ENCODE peak calls at places on chromosome 12, in nine cellular contexts. I is body of pancreas, H is adrenal gland, O is keratinocyte, U is tibial artery, B is GM23338, N is DND-41, P is mammary epithelial cell, M is testis. E is an unnamed sample.

GRCh38 chr12:124185970-124186686 is 108.8 kb upstream of the RFLNA start:
- DNase-seq in M (no peak), H (no peak), U (no peak), O (no peak), B (no peak), I (no peak), P (no peak), N (no peak), E (no peak)

GRCh38 chr12:132405742-132406251 is 76.4 kb upstream of the GALNT9 start:
- DNase-seq in M (no peak), N (no peak), O (no peak), P (no peak), H (no peak), U (no peak), B (no peak), I (no peak), E (no peak)

GRCh38 chr12:6465467-6466183 is 4.9 kb downstream of the VAMP1 start:
- DNase-seq in O (no peak), M (peak), B (peak), H (peak), P (peak), I (peak), U (no peak), N (peak), E (peak)

GRCh38 chr12:106527356-106527755 is 55.4 kb upstream of the RFX4 start:
- DNase-seq in B (no peak), I (no peak), N (no peak), O (no peak), H (no peak), U (no peak), P (no peak), M (no peak), E (no peak)

GRCh38 chr12:46921754-46922113 is 95.9 kb upstream of the SLC38A4 start:
- DNase-seq in B (no peak), P (no peak), U (no peak), H (no peak), N (no peak), M (no peak), O (no peak), I (peak), E (no peak)

GRCh38 chr12:6469092-6469491 is 1.4 kb downstream of the VAMP1 start:
- DNase-seq in N (no peak), I (no peak), P (no peak), B (no peak), O (no peak), H (peak), M (no peak), U (no peak), E (no peak)

GRCh38 chr12:109469516-109469915 is 7.6 kb downstream of the KCTD10 start:
- DNase-seq in B (no peak), N (no peak), M (no peak), P (no peak), U (no peak), O (no peak), I (no peak), H (no peak), E (no peak)

GRCh38 chr12:62146323-62146722 is 113.9 kb upstream of the USP15 start:
- DNase-seq in N (no peak), B (no peak), P (no peak), O (no peak), I (no peak), M (no peak), U (no peak), H (no peak), E (no peak)

GRCh38 chr12:127214196-127214595 is 1052.8 kb upstream of the TMEM132C start:
- DNase-seq in P (no peak), U (no peak), I (no peak), B (no peak), O (no peak), N (no peak), M (no peak), H (no peak), E (no peak)

GRCh38 chr12:34223640-34224039 is 201.3 kb downstream of the ALG10 start:
- DNase-seq in U (no peak), B (no peak), I (no peak), P (no peak), O (no peak), N (no peak), H (no peak), M (no peak), E (no peak)

GRCh38 chr12:52139579-52140062 is 52.2 kb downstream of the KRT80 start:
- DNase-seq in N (peak), B (peak), I (peak), P (peak), O (no peak), M (no peak), U (no peak), H (no peak), E (peak)

GRCh38 chr12:11580125-11580751 is 69.2 kb upstream of the ETV6 start:
- DNase-seq in I (peak), U (peak), P (peak), O (peak), M (peak), B (no peak), H (no peak), N (no peak), E (peak)

GRCh38 chr12:75814856-75815754 is 216.5 kb downstream of the PHLDA1 start:
- DNase-seq in I (peak), U (no peak), M (no peak), O (peak), N (no peak), P (peak), H (no peak), B (no peak), E (peak)

GRCh38 chr12:90250766-90251165 is 542.1 kb upstream of the ATP2B1 start:
- DNase-seq in I (peak), U (peak), O (no peak), B (no peak), P (no peak), M (peak), H (no peak), N (no peak), E (no peak)

GRCh38 chr12:65123435-65124063 is 2.4 kb upstream of the WIF1 start:
- DNase-seq in B (peak), M (no peak), H (no peak), N (peak), I (peak), U (no peak), O (no peak), P (peak), E (peak)

GRCh38 chr12:115918763-115919162 is 358.7 kb downstream of the MED13L start:
- DNase-seq in P (no peak), H (no peak), I (no peak), O (no peak), M (no peak), B (no peak), N (no peak), U (no peak), E (no peak)

GRCh38 chr12:1099158-1099557 is 108.1 kb downstream of the ERC1 start:
- DNase-seq in P (no peak), O (no peak), H (no peak), I (no peak), M (no peak), N (no peak), B (no peak), U (no peak), E (no peak)

GRCh38 chr12:6754406-6754805 is 1.5 kb upstream of the MLF2 start:
- DNase-seq in U (no peak), P (no peak), H (no peak), I (no peak), M (no peak), N (no peak), B (no peak), O (no peak), E (no peak)

GRCh38 chr12:42735869-42736361 is 146.4 kb upstream of the PRICKLE1 start:
- DNase-seq in B (no peak), N (no peak), O (no peak), M (peak), P (peak), I (no peak), U (no peak), H (no peak), E (no peak)

GRCh38 chr12:122726056-122726558 is 4.5 kb downstream of the HCAR1 start:
- DNase-seq in U (no peak), N (no peak), P (peak), H (no peak), O (no peak), M (no peak), I (no peak), B (peak), E (peak)

GRCh38 chr12:91367234-91367849 is 184.7 kb upstream of the DCN start:
- DNase-seq in N (no peak), M (no peak), U (no peak), H (no peak), O (no peak), P (no peak), B (no peak), I (no peak), E (peak)

DNA sequence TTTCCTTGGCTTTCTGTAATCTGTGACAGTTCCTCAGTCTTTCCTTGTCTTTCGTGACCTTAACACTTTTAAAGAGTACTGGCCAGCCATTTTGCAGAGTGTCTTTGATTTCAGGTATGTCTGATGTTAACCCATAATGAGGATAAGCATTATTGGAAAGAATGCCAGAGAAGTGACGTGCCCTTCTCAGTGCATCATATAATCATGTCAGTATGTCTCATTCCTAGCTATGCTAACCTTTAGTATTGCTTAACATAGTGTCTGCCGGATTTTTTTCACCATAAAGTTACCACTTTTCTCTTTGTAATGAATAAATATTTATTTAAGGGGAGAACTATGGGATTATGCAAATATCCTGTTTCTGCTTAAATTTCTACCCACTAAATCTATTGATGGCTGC is 28.5 kb downstream of the RERG start:
- DNase-seq in O (no peak), N (no peak), P (no peak), M (no peak), U (no peak), H (no peak), B (no peak), I (no peak), E (no peak)
- H3K27ac ChIP-seq in O (no peak), N (no peak), P (no peak), M (no peak), U (peak), H (no peak), B (no peak), I (no peak), E (no peak)

DNA sequence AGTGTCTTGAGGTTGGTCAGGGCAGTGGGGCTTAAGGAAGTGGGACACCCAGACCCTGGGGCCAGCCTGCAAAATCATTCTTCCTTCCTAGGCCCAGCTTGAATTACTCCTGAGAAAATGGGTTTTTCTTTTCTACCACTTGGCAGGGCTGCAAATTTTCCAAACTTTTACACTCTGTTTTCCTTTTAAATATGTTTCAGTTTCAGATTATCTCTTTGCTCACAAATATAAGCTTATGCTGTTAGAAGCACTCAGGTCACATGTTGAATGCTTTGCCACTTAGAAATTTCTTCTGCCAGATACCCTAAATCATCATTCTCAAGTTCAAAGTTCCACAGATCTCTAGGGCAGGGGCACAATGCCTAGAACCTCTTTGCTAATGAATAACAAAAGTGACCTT is 2.9 kb upstream of the LGR5 start:
- DNase-seq in N (no peak), H (no peak), U (no peak), O (no peak), B (no peak), I (no peak), M (no peak), P (no peak), E (no peak)
- TF ChIP-seq CTCF in N (no peak), H (no peak), U (no peak), O (no peak), B (no peak), I (no peak), M (no peak), P (no peak), E (no peak)

GRCh38 chr12:68434391-68435007 is 102.3 kb upstream of the MDM1 start:
- DNase-seq in B (no peak), P (peak), N (no peak), H (no peak), I (no peak), M (no peak), O (no peak), U (no peak), E (peak)

GRCh38 chr12:68440068-68440581 is 108.0 kb upstream of the MDM1 start:
- DNase-seq in H (no peak), O (peak), P (peak), B (no peak), I (no peak), N (no peak), M (no peak), U (no peak), E (peak)

GRCh38 chr12:68435816-68436215 is 103.7 kb upstream of the MDM1 start:
- DNase-seq in U (no peak), M (no peak), P (peak), I (no peak), B (no peak), H (no peak), O (no peak), N (no peak), E (no peak)

GRCh38 chr12:68435238-68435637 is 103.1 kb upstream of the MDM1 start:
- DNase-seq in O (no peak), N (no peak), P (no peak), M (no peak), H (no peak), B (no peak), I (no peak), U (no peak), E (no peak)

DNA sequence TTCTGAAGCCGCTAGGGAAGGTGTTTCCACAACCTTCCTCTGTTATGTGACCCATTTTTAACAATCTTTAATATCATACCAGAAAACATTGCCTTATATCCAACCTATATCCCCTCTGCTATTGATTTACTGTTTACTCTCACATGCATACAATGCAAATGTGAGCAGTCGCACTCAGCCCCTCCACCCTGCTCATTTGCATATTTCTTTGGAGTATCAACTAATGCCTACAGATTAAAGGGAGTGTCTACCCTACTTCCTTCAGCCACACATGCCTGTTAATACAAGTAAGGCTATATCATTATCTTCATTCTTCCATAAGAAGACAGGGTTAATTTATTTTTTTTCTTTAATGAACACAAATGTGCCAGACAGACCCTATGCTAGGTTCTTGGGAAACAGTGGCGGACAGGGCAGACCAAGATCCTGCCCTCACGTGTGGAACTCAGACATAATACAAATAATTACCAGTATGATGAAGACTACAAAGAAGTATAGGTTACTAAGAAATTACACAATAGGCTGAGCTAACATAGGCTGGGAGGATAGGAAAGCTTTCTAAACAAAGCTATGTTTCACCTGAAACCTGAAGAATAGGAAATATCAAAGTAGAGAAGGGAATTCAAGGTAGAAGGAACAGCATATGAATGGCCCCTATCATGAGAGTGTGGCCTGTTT is 107.3 kb upstream of the MDM1 start:
- DNase-seq in O (no peak), U (no peak), I (no peak), N (no peak), B (no peak), M (no peak), H (no peak), P (no peak), E (peak)
- H3K27ac ChIP-seq in O (no peak), U (no peak), I (no peak), N (no peak), B (no peak), M (no peak), H (no peak), P (peak), E (no peak)

DNA sequence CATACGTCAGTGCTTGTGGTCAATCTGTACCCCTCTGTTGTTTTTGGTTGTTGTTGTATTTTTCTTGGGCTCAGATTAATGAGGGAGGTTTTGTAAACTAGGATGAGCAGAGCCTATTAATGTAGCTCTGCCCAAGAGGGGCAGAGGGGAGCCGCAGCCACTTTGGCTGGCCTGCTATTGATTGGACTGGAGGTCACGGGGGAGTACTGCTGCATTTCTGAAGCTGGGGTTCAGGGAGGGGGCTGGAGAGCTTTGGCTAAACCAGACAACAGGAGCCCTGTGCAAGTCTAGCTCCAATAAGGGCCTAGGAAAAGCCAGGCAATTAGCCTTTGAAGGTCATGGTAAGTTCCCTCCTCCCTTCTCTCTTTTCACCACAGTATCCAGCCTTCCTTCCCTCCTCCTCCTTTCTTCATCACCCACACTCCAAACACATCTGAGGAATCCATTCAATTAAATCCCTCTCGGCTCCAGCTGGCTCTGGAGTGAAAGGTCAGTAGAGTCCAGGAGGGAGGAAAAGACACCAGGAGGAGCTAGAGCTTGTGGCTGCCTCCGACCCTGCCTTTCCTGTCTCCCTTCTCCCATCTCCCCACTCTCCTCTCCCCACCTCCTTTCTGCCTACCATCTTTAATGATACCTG is 344.2 kb upstream of the LMO3 start:
- DNase-seq in I (no peak), P (no peak), N (no peak), U (no peak), H (no peak), B (peak), O (no peak), M (no peak), E (no peak)
- TF ChIP-seq CTCF in I (no peak), P (no peak), N (no peak), U (no peak), H (no peak), B (peak), O (no peak), M (no peak), E (no peak)

DNA sequence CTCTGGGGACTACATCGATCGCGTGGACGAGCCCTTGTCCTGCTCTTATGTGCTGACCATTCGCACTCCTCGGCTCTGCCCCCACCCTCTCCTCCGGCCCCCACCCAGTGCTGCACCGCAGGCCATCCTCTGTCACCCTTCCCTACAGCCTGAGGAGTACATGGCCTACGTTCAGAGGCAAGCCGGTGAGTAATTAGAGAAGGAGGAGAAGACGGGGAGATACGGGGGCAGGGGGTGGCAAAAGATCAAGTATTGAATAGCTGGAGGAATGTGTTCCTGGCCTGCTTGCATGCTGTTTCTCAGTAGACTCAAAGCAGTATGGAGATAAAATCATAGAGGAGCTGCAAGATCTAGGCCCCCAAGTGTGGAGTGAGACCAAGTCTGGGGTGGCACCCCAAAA is 21.9 kb downstream of the OS9 start:
- DNase-seq in M (no peak), I (no peak), U (no peak), P (no peak), O (no peak), H (no peak), B (no peak), N (no peak), E (no peak)
- H3K27ac ChIP-seq in M (no peak), I (no peak), U (no peak), P (no peak), O (no peak), H (no peak), B (no peak), N (no peak), E (no peak)

E was measured in RWPE1.